ENCODE peak calls at places on chromosomes 3 and 15, in eight cellular contexts. S, W, B, G, H, A, Q and M are unnamed samples.

GRCh38 chr15:47386459-47386858 is 330.8 kb upstream of the SEMA6D start:
- DNase-seq in W (no peak), B (no peak), H (no peak), G (no peak), S (no peak), A (no peak), Q (no peak), M (no peak)

GRCh38 chr3:177453087-177453844 is 256.0 kb upstream of the TBL1XR1 start:
- DNase-seq in H (no peak), A (no peak), Q (no peak), B (no peak), W (no peak), G (no peak), S (no peak), M (no peak)

GRCh38 chr3:193040836-193041672 is 123.4 kb upstream of the MB21D2 start:
- DNase-seq in S (no peak), H (no peak), W (peak; percentile 71), G (no peak), Q (no peak), B (peak; percentile 86), A (no peak), M (no peak)

GRCh38 chr3:114454592-114455251 is 160.9 kb downstream of the TIGIT start:
- DNase-seq in H (no peak), G (no peak), B (no peak), S (no peak), Q (no peak), A (no peak), W (peak; percentile 56), M (no peak)

GRCh38 chr15:63601026-63601726 is 4.0 kb downstream of the FBXL22 start:
- DNase-seq in B (no peak), S (peak; percentile 47), G (peak; percentile 32), H (peak; percentile 59), W (peak; percentile 35), A (no peak), Q (peak; percentile 72), M (no peak)

GRCh38 chr15:92018535-92019239 is 165.2 kb downstream of the SLCO3A1 start:
- DNase-seq in B (no peak), G (no peak), Q (peak; percentile 59), W (no peak), H (no peak), A (no peak), S (no peak), M (no peak)

GRCh38 chr3:12372762-12373280 is 84.0 kb downstream of the PPARG start:
- DNase-seq in A (no peak), H (no peak), B (no peak), G (no peak), W (no peak), S (no peak), Q (no peak), M (no peak)

GRCh38 chr15:31157644-31158069 is 56.1 kb upstream of the TRPM1 start:
- DNase-seq in B (no peak), W (no peak), Q (no peak), G (no peak), H (no peak), A (no peak), S (no peak), M (no peak)

GRCh38 chr15:32636410-32636809 is 5.1 kb upstream of the SCG5 start:
- DNase-seq in Q (no peak), S (no peak), B (no peak), H (no peak), A (no peak), W (no peak), G (no peak), M (no peak)
- H3K4me3 ChIP-seq in Q (no peak overlapping the region), S (no peak overlapping the region), B (peak overlapping the region; percentile 3), H (no peak overlapping the region), A (no peak overlapping the region), W (no peak overlapping the region), G (no peak overlapping the region), M (no peak overlapping the region)

GRCh38 chr3:30271781-30272180 is 334.6 kb upstream of the TGFBR2 start:
- DNase-seq in S (no peak), G (no peak), B (no peak), Q (no peak), A (no peak), H (no peak), W (no peak), M (no peak)
- H3K4me3 ChIP-seq in S (no peak overlapping the region), G (no peak overlapping the region), B (no peak overlapping the region), Q (no peak overlapping the region), A (no peak overlapping the region), H (no peak overlapping the region), W (no peak overlapping the region), M (no peak overlapping the region)

DNA sequence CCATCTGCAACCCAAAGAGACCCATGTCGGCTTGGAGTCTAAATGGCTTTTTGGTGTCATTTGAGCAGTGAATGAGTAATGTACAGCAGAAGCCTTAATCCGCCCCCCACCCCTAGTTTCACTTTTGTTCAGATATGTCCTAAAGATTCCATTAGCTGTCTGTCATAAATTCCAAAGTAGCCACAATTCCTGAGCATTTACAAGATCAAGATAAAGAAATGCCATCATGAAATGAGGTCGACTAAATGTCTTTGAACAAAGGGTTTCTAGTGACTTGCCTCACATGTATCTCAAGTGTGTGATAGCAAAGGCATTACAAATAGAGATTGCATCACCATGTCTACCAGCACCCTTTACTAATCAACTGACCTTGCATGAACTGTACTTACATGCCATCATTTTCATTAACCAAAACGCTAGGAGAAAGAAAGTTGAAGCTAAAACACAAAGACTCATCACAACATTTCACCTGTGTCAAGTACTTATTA is 123.8 kb upstream of the PHLDB2 start:
- DNase-seq in A (no peak), G (no peak), W (peak; percentile 97), B (no peak), S (no peak), H (no peak), Q (no peak), M (no peak)
- H3K4me3 ChIP-seq in A (no peak overlapping the region), G (no peak overlapping the region), W (no peak overlapping the region), B (no peak overlapping the region), S (no peak overlapping the region), H (no peak overlapping the region), Q (no peak overlapping the region), M (no peak overlapping the region)

GRCh38 chr3:160053048-160053391 is 64.4 kb downstream of the IL12A start:
- DNase-seq in Q (no peak), W (no peak), B (no peak), G (no peak), S (no peak), A (no peak), H (no peak), M (no peak)

GRCh38 chr3:160055659-160056058 is 67.0 kb downstream of the IL12A start:
- DNase-seq in S (no peak), W (no peak), A (no peak), H (no peak), B (no peak), G (no peak), Q (no peak), M (no peak)

GRCh38 chr3:160049570-160049969 is 60.9 kb downstream of the IL12A start:
- DNase-seq in Q (no peak), B (no peak), A (no peak), W (no peak), G (no peak), S (no peak), H (no peak), M (no peak)

GRCh38 chr3:160050019-160050418 is 61.4 kb downstream of the IL12A start:
- DNase-seq in H (no peak), S (no peak), W (no peak), G (no peak), A (no peak), B (no peak), Q (no peak), M (no peak)

DNA sequence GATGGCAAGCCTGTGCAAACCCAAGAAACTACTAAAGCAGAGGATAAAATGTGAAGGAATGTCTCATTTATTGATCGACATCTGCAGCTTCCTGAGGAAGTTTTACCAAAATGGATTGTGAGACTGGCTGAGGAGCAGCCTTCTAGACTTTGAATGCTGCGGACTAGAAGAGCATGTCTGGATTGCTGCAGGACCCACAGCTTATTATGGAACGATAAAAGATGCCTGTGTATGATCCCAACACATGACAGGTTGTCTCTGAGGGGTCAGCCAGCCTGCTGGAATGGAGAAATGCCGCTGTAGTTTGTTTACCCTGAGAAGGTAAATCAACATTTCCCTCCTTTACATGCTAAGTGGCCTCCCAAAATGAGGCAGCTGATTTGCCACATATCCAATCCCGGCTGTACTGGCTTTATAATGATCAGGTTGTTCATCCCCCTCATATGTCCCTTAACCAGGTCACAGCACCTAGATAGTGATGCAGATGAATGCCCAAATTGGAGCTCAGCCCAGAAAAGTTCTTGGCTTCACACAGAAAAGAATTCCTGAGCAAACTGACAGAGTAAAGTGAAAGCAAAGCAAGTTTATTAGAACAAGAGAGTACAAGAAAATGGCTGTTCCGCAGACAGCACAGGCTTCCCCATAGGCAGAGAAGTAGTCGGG is 63.9 kb downstream of the IL12A start:
- DNase-seq in W (peak; percentile 61), H (no peak), G (no peak), S (no peak), B (no peak), A (no peak), Q (no peak), M (no peak)
- H3K4me3 ChIP-seq in W (no peak overlapping the region), H (no peak overlapping the region), G (peak overlapping the region; percentile 34), S (no peak overlapping the region), B (no peak overlapping the region), A (no peak overlapping the region), Q (peak overlapping the region; percentile 17), M (no peak overlapping the region)